ENCODE peak calls at places on chromosomes 11 and 22, in ten cellular contexts. T is astrocyte of the spinal cord; F is Calu3; C is fibroblast of the aortic adventitia; I is AG10803; A is epithelial cell of esophagus; U is GM10248; L is H7; Y is activated CD4-positive, alpha-beta T cell treated with anti-CD3 and anti-CD28 coated beads, Interleukin-2, amount 10 ng/mL, durations not matched to agents 7 days and 5 days; K is NCI-H1930. D is an unnamed sample.

GRCh38 chr22:25827415-25827814 is 85.4 kb downstream of the MYO18B start:
- DNase-seq in F (no peak), Y (no peak), U (no peak), T (no peak), L (no peak), A (no peak), C (no peak), K (no peak), I (no peak), D (no peak)

GRCh38 chr11:1350086-1350725 is 39.5 kb upstream of the BRSK2 start:
- DNase-seq in C (no peak), L (peak), U (no peak), A (no peak), F (no peak), K (no peak), Y (no peak), T (no peak), I (no peak), D (no peak)

GRCh38 chr22:42962295-42963230 is 52.4 kb downstream of the PACSIN2 start:
- DNase-seq in L (no peak), T (no peak), I (peak), K (no peak), Y (no peak), U (no peak), A (peak), F (peak), C (peak), D (peak)

GRCh38 chr11:2306971-2307732 is 5.3 kb downstream of the TSPAN32 start:
- DNase-seq in I (peak), T (peak), L (peak), K (no peak), F (no peak), U (no peak), C (no peak), A (no peak), Y (no peak), D (no peak)

GRCh38 chr11:11129118-11129517 is 223.9 kb downstream of the CSNK2A3 start:
- DNase-seq in L (no peak), K (no peak), U (no peak), A (no peak), T (no peak), Y (no peak), C (no peak), I (no peak), F (no peak), D (no peak)

GRCh38 chr11:61170566-61170965 is 9.3 kb upstream of the VPS37C start:
- DNase-seq in K (no peak), A (no peak), F (no peak), Y (no peak), I (no peak), L (peak), C (no peak), T (no peak), U (no peak), D (no peak)

GRCh38 chr22:19629331-19629719 is 85.0 kb upstream of the SEPTIN5 start:
- DNase-seq in I (no peak), A (no peak), F (no peak), L (no peak), K (no peak), T (no peak), U (no peak), C (no peak), Y (no peak), D (no peak)

GRCh38 chr11:34405079-34405858 is 33.5 kb upstream of the CAT start:
- DNase-seq in C (peak), I (peak), K (no peak), U (no peak), T (peak), F (no peak), L (no peak), A (peak), Y (no peak), D (no peak)

GRCh38 chr22:30000566-30000965 is 79.7 kb upstream of the HORMAD2 start:
- DNase-seq in A (peak), I (no peak), Y (no peak), F (no peak), K (no peak), T (peak), U (no peak), L (no peak), C (peak), D (no peak)

GRCh38 chr11:76799061-76799804 is 16.1 kb downstream of the TSKU start:
- DNase-seq in K (peak), I (peak), T (peak), L (peak), A (peak), U (peak), Y (peak), C (peak), F (peak), D (peak)